ENCODE peak calls at places on chromosomes 3 and 15, in six cellular contexts. J, D, Z, G, B and H are unnamed samples.
A peak's percentile ranks its signal among the peaks of the same experiment; 100 is the strongest.

GRCh38 chr15:24269166-24269571 is 406.4 kb upstream of the NPAP1 start:
- DNase-seq in J (peak; percentile 72), D (no peak), Z (no peak), G (no peak), B (no peak), H (no peak)

GRCh38 chr3:126546013-126546412 is 12.7 kb downstream of the C3orf22 start:
- DNase-seq in J (no peak), D (no peak), Z (no peak), G (no peak), B (no peak), H (peak; percentile 6)

GRCh38 chr3:188734395-188734794 is 437.4 kb upstream of the TPRG1 start:
- DNase-seq in J (no peak), D (no peak), Z (no peak), G (peak; percentile 34), B (no peak), H (no peak)

GRCh38 chr3:141489184-141489583 is 2.4 kb downstream of the RASA2 start:
- DNase-seq in J (no peak), D (no peak), Z (no peak), G (no peak), B (no peak), H (no peak)

GRCh38 chr3:171258316-171258715 is 201.9 kb downstream of the TNIK start:
- DNase-seq in J (no peak), D (no peak), Z (no peak), G (no peak), B (no peak), H (peak; percentile 63)

GRCh38 chr15:61201322-61201721 is 27.8 kb downstream of the RORA start:
- DNase-seq in J (no peak), D (no peak), Z (no peak), G (no peak), B (no peak), H (no peak)

GRCh38 chr3:42023380-42023779 is 61.5 kb upstream of the ULK4 start:
- DNase-seq in J (no peak), D (no peak), Z (no peak), G (no peak), B (no peak), H (no peak)

GRCh38 chr3:129399895-129400357 is 28.5 kb downstream of the EFCAB12 start:
- DNase-seq in J (no peak), D (no peak), Z (no peak), G (peak; percentile 13), B (no peak), H (peak; percentile 32)

GRCh38 chr3:143753456-143753855 is 94.8 kb downstream of the SLC9A9 start:
- DNase-seq in J (no peak), D (no peak), Z (no peak), G (no peak), B (no peak), H (no peak)

GRCh38 chr3:185717121-185717520 is 107.7 kb downstream of the IGF2BP2 start:
- DNase-seq in J (peak; percentile 13), D (peak; percentile 38), Z (no peak), G (no peak), B (no peak), H (no peak)

GRCh38 chr15:68631621-68632051 is 52.8 kb downstream of the CORO2B start:
- DNase-seq in J (peak; percentile 51), D (no peak), Z (no peak), G (no peak), B (no peak), H (no peak)

GRCh38 chr3:70914889-70915288 is 602.5 kb upstream of the MDFIC2 start:
- DNase-seq in J (no peak), D (no peak), Z (no peak), G (no peak), B (no peak), H (no peak)

GRCh38 chr3:147616998-147617619 is 207.9 kb downstream of the ZIC1 start:
- DNase-seq in J (no peak), D (no peak), Z (no peak), G (no peak), B (no peak), H (no peak)

DNA sequence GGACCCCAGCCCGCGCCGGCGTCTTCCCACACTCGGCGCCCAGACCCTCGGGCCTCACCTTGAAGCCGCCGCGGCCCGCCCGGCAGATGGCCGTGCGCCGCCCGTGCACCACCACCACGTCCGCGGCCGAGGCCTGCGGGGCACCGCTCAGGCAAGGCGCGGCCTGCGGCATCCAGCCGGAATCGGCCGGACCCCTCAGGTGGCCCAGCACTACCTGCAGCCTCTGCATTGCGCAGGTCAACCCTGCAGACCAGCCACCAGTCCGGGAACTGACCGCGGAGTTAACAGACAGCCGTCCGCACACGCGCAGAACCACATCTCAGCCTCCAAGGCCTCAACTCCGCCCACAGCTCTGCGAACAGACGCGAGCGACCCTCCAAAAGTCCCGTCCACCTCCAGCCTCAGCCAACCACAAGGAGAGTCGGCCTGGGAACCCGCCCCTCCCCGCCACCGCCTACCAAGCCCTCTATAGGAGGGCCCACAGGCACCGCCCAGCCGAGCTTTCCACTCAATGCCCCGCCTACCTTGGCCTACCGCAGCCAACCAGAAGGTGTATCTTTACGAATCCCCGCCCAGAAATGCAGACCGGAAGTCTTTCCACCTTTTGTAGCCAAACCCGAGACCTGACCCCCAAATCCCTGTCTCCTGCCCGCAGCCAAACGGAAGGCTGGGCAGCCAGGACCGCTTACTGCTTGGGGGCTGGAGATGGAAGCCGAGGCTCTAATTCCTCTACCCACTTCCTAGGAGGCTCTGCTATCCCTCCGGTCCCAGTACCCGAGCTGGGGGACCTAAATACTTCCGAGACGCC is at the start of gene ACAA1:
- DNase-seq in J (peak; percentile 100), D (peak; percentile 100), Z (peak; percentile 100), G (peak; percentile 99), B (peak; percentile 97), H (peak; percentile 100)
- TF ChIP-seq POLR2A in J (peak; percentile 90), D (peak; percentile 86), Z (peak; percentile 79), G (peak; percentile 88), B (peak; percentile 90), H (peak; percentile 70)

DNA sequence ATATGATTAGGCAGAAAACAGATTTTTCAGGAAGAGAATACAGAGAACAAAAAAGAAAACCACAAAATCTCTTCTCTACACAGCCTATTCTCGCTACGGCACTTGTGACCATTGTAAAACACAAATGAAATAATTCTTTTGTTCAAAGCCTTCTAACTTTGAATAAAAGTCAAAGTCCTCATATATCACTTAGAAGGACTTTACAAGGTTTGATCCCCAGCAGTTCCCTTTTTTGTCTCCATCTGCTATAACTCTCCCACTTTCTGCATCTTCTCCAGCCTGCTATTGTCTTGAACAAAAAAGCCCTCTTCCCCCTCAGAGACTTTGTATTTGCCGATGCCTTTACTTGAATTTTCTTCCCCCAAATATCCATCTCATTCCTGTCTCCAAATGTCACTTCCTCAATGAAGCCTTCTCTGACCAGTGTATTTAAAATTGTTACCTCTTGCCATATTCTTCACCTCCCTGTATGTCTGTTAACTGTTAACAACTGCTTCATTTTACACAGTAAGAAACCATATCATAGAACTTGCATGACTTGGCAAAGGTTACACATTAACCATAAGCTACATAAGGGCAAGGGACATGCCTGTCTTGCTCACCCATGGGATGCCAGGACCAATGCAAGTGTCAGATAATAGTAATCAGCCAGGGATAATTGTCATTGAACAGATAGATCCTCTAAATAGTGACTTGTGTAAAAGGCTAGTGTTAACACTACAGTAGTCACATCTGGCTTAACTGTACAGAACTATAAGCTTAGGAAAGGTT is 122.4 kb downstream of the CBLB start:
- DNase-seq in J (no peak), D (no peak), Z (no peak), G (no peak), B (peak; percentile 17), H (no peak)
- H3K4me1 ChIP-seq in J (peaks cover 6% of the 10 kb centered on the region), D (peaks cover 21% of the 10 kb centered on the region), Z (peaks cover 5% of the 10 kb centered on the region), G (no peaks in the 10 kb centered on the region), B (peaks cover 21% of the 10 kb centered on the region), H (peaks cover 8% of the 10 kb centered on the region)

DNA sequence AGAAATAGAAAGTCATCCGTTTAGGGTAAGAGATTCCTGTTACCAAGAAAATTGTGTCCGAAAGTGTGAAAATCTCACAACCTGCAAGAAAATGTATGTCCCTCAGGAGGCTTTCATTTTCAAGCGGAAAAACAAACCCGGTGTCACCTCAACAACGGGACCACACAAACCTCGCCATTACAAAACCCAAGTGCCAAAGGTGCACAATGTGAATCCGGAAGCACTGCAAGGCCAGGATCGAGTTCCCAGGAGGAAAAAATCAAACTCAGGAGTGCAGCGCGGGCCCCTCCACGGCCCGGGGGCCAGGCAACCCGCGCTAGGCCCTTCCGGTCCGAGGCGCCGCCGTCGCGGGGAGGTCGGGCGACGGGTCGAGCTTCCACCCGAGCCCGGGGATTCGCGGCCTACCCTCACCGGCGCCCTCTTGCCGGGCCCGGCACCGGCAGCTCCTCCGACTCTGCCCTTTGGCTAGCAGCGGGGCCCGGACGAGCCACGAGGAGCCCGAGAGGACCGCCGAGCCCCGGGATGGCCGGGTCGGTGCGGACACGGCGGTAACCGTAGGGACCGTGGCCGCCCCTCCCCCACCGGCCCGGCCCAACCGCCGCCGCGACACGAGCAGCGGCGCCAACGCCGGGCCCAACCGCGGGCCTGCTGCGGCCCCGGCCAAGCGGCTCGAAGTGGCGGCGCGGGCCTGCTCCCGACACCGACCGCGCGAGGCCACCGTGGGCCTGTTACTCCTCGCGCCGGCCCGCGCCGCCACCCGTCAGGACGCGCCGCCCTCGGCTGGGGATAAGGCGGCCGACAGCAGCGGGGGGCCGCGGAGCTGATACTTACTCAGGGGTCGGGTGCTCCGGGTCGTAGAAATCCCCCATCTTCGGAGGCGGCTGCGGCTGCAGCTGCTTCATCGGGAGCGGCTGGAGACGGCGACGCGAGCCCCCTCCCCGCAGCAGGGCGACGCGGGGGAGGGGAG is 607 bp downstream of the SETD2 start:
- DNase-seq in J (peak; percentile 49), D (peak; percentile 65), Z (no peak), G (peak; percentile 13), B (no peak), H (peak; percentile 36)
- TF ChIP-seq POLR2A in J (no peak), D (peak; percentile 5), Z (no peak), G (no peak), B (no peak), H (no peak)

DNA sequence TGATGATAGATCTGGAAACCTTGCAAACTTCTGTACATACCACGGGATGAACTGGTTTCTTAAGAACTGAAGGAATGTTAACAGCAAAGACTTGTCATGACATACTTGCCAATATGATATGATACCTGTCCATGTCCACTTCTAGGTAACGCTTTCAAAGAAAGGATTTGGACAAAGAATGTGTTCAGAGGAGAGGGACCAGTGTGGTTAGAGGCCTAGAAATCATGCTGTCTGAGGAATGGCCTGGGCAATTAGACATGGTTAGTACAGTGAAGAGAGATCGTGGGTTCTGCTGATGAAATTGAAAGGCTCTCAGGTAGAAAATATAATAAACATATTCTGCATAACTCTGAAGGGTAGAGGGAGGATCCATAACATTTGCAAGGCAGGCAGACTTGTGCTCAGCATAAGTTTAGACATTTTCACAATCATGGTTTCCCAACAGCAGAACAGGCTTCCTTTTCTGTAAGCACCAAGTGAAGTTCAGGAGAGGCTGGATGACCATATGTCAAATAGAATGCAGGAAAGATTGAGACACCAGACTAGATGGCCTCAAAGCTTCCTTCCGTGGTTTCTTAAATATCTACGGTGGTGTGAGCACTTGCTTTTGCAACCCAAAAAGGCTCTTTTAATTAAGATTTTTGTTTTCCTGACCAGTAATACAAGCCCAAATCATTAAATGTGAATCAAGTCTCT is 39.9 kb downstream of the TGFBR2 start:
- DNase-seq in J (peak; percentile 43), D (no peak), Z (no peak), G (no peak), B (no peak), H (no peak)
- H3K4me1 ChIP-seq in J (peaks cover 33% of the 10 kb centered on the region), D (peaks cover 93% of the 10 kb centered on the region), Z (peaks cover 96% of the 10 kb centered on the region), G (no peaks in the 10 kb centered on the region), B (peaks cover 26% of the 10 kb centered on the region), H (peaks cover 34% of the 10 kb centered on the region)